ENCODE peak calls at places on chromosomes 4 and X, in ten cellular contexts. Y, S, K, P, L, F, G, J, W and H are unnamed samples. For H3K9me3, the result is how much of the 10 kb centered on the place peaks cover.

GRCh38 chrX:110156167-110156754 is 153.3 kb downstream of the TMEM164 start:
- DNase-seq in Y (no peak), S (no peak), K (no peak), P (no peak), L (no peak), F (no peak), G (no peak), J (no peak), W (peak), H (no peak)

GRCh38 chr4:110049951-110050925 is 137.6 kb downstream of the EGF start:
- DNase-seq in Y (peak), S (peak), K (no peak), P (peak), L (peak), F (peak), G (peak), J (peak), W (peak), H (no peak)

GRCh38 chr4:16082038-16082423 is 1.8 kb downstream of the PROM1 start:
- DNase-seq in Y (no peak), S (no peak), K (no peak), P (no peak), L (no peak), F (no peak), G (no peak), J (no peak), W (no peak), H (no peak)

GRCh38 chrX:119606508-119607389 is 525 bp upstream of the NKRF start:
- DNase-seq in Y (no peak), S (no peak), K (no peak), P (peak), L (no peak), F (no peak), G (no peak), J (no peak), W (no peak), H (no peak)

GRCh38 chr4:98447648-98448047 is 186.5 kb downstream of the RAP1GDS1 start:
- DNase-seq in Y (no peak), S (no peak), K (no peak), P (no peak), L (no peak), F (no peak), G (no peak), J (no peak), W (no peak), H (no peak)

GRCh38 chrX:96361844-96362243 is 322.8 kb upstream of the DIAPH2 start:
- DNase-seq in Y (no peak), S (no peak), K (no peak), P (no peak), L (no peak), F (no peak), G (no peak), J (no peak), W (no peak), H (no peak)

GRCh38 chr4:5032825-5033224 is 13.6 kb upstream of the CYTL1 start:
- DNase-seq in Y (no peak), S (no peak), K (no peak), P (no peak), L (no peak), F (no peak), G (no peak), J (no peak), W (no peak), H (no peak)

GRCh38 chr4:112130903-112131302 is 14.4 kb upstream of the FAM241A start:
- DNase-seq in Y (no peak), S (no peak), K (no peak), P (no peak), L (no peak), F (no peak), G (no peak), J (no peak), W (no peak), H (no peak)

GRCh38 chr4:163111588-163111987 is 55.1 kb downstream of the NAF1 start:
- DNase-seq in Y (no peak), S (no peak), K (no peak), P (peak), L (no peak), F (peak), G (no peak), J (no peak), W (no peak), H (no peak)

GRCh38 chr4:56197387-56197786 is 189.9 kb downstream of the AASDH start:
- DNase-seq in Y (no peak), S (no peak), K (no peak), P (peak), L (no peak), F (no peak), G (no peak), J (no peak), W (no peak), H (no peak)

GRCh38 chr4:74005528-74005927 is 7.1 kb upstream of the CXCL5 start:
- DNase-seq in Y (no peak), S (no peak), K (no peak), P (no peak), L (no peak), F (no peak), G (no peak), J (no peak), W (no peak), H (no peak)

GRCh38 chr4:111806331-111806730 is 338.9 kb upstream of the FAM241A start:
- DNase-seq in Y (peak), S (no peak), K (no peak), P (peak), L (no peak), F (peak), G (no peak), J (no peak), W (no peak), H (no peak)

GRCh38 chr4:182346675-182347375 is 103.6 kb downstream of the TENM3 start:
- DNase-seq in Y (no peak), S (no peak), K (no peak), P (no peak), L (no peak), F (no peak), G (no peak), J (no peak), W (no peak), H (no peak)

GRCh38 chr4:108219998-108220397 is 51.3 kb upstream of the LEF1 start:
- DNase-seq in Y (no peak), S (no peak), K (no peak), P (no peak), L (no peak), F (no peak), G (no peak), J (no peak), W (no peak), H (no peak)

GRCh38 chr4:66688674-66689073 is 856.6 kb downstream of the CENPC start:
- DNase-seq in Y (peak), S (no peak), K (no peak), P (no peak), L (no peak), F (no peak), G (no peak), J (no peak), W (no peak), H (no peak)

GRCh38 chrX:49309401-49309981 is 6.0 kb downstream of the GAGE10 start:
- DNase-seq in Y (no peak), S (no peak), K (no peak), P (peak), L (no peak), F (peak), G (peak), J (peak), W (peak), H (no peak)

GRCh38 chr4:94352996-94353395 is 10.4 kb upstream of the HPGDS start:
- DNase-seq in Y (no peak), S (no peak), K (no peak), P (no peak), L (no peak), F (no peak), G (no peak), J (no peak), W (no peak), H (no peak)

GRCh38 chrX:117895418-117895817 is 221.2 kb downstream of the KLHL13 start:
- DNase-seq in Y (no peak), S (no peak), K (no peak), P (no peak), L (no peak), F (no peak), G (no peak), J (no peak), W (no peak), H (no peak)

GRCh38 chr4:113968473-113968872 is 11.0 kb downstream of the ARSJ start:
- DNase-seq in Y (no peak), S (no peak), K (no peak), P (no peak), L (no peak), F (no peak), G (no peak), J (no peak), W (no peak), H (no peak)

GRCh38 chr4:65789341-65789740 is 119.1 kb upstream of the EPHA5 start:
- DNase-seq in Y (no peak), S (no peak), K (no peak), P (no peak), L (no peak), F (no peak), G (no peak), J (no peak), W (no peak), H (no peak)

GRCh38 chr4:10008208-10009005 is 12.9 kb downstream of the SLC2A9 start:
- DNase-seq in Y (no peak), S (no peak), K (no peak), P (no peak), L (peak), F (no peak), G (no peak), J (no peak), W (no peak), H (no peak)

GRCh38 chr4:151690164-151690856 is 70.5 kb downstream of the GATB start:
- DNase-seq in Y (no peak), S (no peak), K (no peak), P (no peak), L (peak), F (peak), G (no peak), J (no peak), W (no peak), H (no peak)

GRCh38 chrX:7985568-7985967 is 58.4 kb upstream of the PNPLA4 start:
- DNase-seq in Y (no peak), S (no peak), K (no peak), P (no peak), L (no peak), F (no peak), G (no peak), J (no peak), W (no peak), H (no peak)

GRCh38 chrX:25534096-25534495 is 518.3 kb upstream of the ARX start:
- DNase-seq in Y (no peak), S (no peak), K (no peak), P (no peak), L (no peak), F (no peak), G (no peak), J (no peak), W (no peak), H (no peak)

GRCh38 chrX:8447367-8447766 is 17.3 kb upstream of the VCX3B start:
- DNase-seq in Y (no peak), S (no peak), K (no peak), P (no peak), L (no peak), F (no peak), G (no peak), J (no peak), W (no peak), H (no peak)

GRCh38 chrX:24662344-24662743 is 15.2 kb upstream of the PCYT1B start:
- DNase-seq in Y (no peak), S (no peak), K (no peak), P (no peak), L (no peak), F (no peak), G (no peak), J (no peak), W (no peak), H (no peak)

GRCh38 chr4:109576462-109576861 is 16.4 kb downstream of the MCUB start:
- DNase-seq in Y (no peak), S (no peak), K (no peak), P (no peak), L (no peak), F (no peak), G (no peak), J (no peak), W (no peak), H (no peak)

GRCh38 chr4:94451051-94451404 is 714 bp upstream of the PDLIM5 start:
- DNase-seq in Y (no peak), S (no peak), K (no peak), P (no peak), L (no peak), F (no peak), G (no peak), J (no peak), W (peak), H (no peak)

GRCh38 chrX:44058339-44058738 is 85.1 kb upstream of the NDP start:
- DNase-seq in Y (no peak), S (no peak), K (no peak), P (no peak), L (no peak), F (no peak), G (no peak), J (no peak), W (no peak), H (no peak)

GRCh38 chrX:109840585-109840984 is 107.5 kb upstream of the ACSL4 start:
- DNase-seq in Y (peak), S (peak), K (peak), P (peak), L (peak), F (no peak), G (no peak), J (no peak), W (no peak), H (peak)

GRCh38 chr4:114384629-114385028 is 214.0 kb upstream of the UGT8 start:
- DNase-seq in Y (no peak), S (no peak), K (no peak), P (peak), L (no peak), F (peak), G (no peak), J (no peak), W (no peak), H (no peak)

GRCh38 chr4:57764840-57765239 is 654.7 kb upstream of the IGFBP7 start:
- DNase-seq in Y (no peak), S (no peak), K (no peak), P (no peak), L (no peak), F (no peak), G (no peak), J (no peak), W (no peak), H (no peak)

GRCh38 chr4:121555315-121556107 is 141.3 kb downstream of the ANXA5 start:
- DNase-seq in Y (no peak), S (no peak), K (no peak), P (no peak), L (no peak), F (no peak), G (no peak), J (no peak), W (no peak), H (no peak)

GRCh38 chr4:1775731-1776500 is 17.2 kb upstream of the FGFR3 start:
- DNase-seq in Y (no peak), S (no peak), K (no peak), P (no peak), L (peak), F (peak), G (no peak), J (no peak), W (no peak), H (no peak)

GRCh38 chrX:150544222-150544787 is 24.1 kb upstream of the MTM1 start:
- DNase-seq in Y (peak), S (no peak), K (no peak), P (peak), L (no peak), F (peak), G (no peak), J (no peak), W (no peak), H (no peak)

GRCh38 chr4:119026662-119027444 is 108.8 kb upstream of the MYOZ2 start:
- DNase-seq in Y (peak), S (no peak), K (peak), P (no peak), L (no peak), F (no peak), G (no peak), J (no peak), W (no peak), H (no peak)

GRCh38 chr4:139438141-139438540 is 15.8 kb upstream of the RAB33B start:
- DNase-seq in Y (no peak), S (no peak), K (no peak), P (no peak), L (no peak), F (no peak), G (no peak), J (no peak), W (no peak), H (no peak)
- H3K9me3 ChIP-seq in Y (under half), S (under half), K (under half), P (under half), L (under half), F (under half), G (under half), J (under half), W (under half), H (under half)

GRCh38 chr4:328729-329128 is 8.9 kb upstream of the ZNF141 start:
- DNase-seq in Y (no peak), S (no peak), K (no peak), P (no peak), L (no peak), F (no peak), G (no peak), J (no peak), W (no peak), H (no peak)
- H3K9me3 ChIP-seq in Y (under half), S (under half), K (under half), P (under half), L (under half), F (under half), G (under half), J (under half), W (under half), H (under half)

GRCh38 chrX:1144293-1144692 is 68.2 kb downstream of the CRLF2 start:
- DNase-seq in Y (no peak), S (no peak), K (no peak), P (no peak), L (no peak), F (no peak), G (no peak), J (no peak), W (no peak), H (no peak)
- H3K9me3 ChIP-seq in Y (under half), S (under half), K (under half), P (under half), L (under half), F (under half), G (under half), J (under half), W (under half), H (under half)

GRCh38 chr4:87278335-87278794 is 44.3 kb downstream of the HSD17B13 start:
- DNase-seq in Y (no peak), S (no peak), K (no peak), P (no peak), L (no peak), F (peak), G (no peak), J (no peak), W (no peak), H (no peak)
- H3K9me3 ChIP-seq in Y (under half), S (under half), K (under half), P (under half), L (under half), F (under half), G (under half), J (under half), W (under half), H (under half)

GRCh38 chrX:155242300-155242699 is 22.0 kb downstream of the RAB39B start:
- DNase-seq in Y (no peak), S (no peak), K (no peak), P (no peak), L (no peak), F (peak), G (no peak), J (no peak), W (no peak), H (no peak)
- H3K9me3 ChIP-seq in Y (under half), S (under half), K (under half), P (under half), L (under half), F (under half), G (under half), J (under half), W (under half), H (under half)

GRCh38 chrX:81957900-81958545 is 756.1 kb downstream of the SH3BGRL start:
- DNase-seq in Y (peak), S (no peak), K (no peak), P (no peak), L (no peak), F (peak), G (no peak), J (no peak), W (peak), H (no peak)
- H3K9me3 ChIP-seq in Y (under half), S (under half), K (under half), P (under half), L (under half), F (under half), G (under half), J (under half), W (under half), H (under half)